ENCODE peak calls at places on chromosomes 5 and 9, in nine cellular contexts. One of them, this sample, is unnamed.

GRCh38 chr9:136994180-136994884 is 2.0 kb downstream of the CLIC3 start:
- DNase-seq in IMR-90: no peak
- DNase-seq in ovary: no peak
- DNase-seq in CD8-positive, alpha-beta T cell: no peak
- DNase-seq in CD4-positive, CD25-positive, alpha-beta regulatory T cell: no peak
- DNase-seq in body of pancreas: no peak
- DNase-seq in pancreas: no peak
- DNase-seq in fibroblast of lung: no peak
- DNase-seq in neuronal stem cell: no peak
- DNase-seq in this sample: no peak

GRCh38 chr5:57221049-57221568 is 47.2 kb downstream of the GPBP1 start:
- DNase-seq in CD8-positive, alpha-beta T cell: no peak
- DNase-seq in pancreas: no peak
- DNase-seq in fibroblast of lung: peak
- DNase-seq in IMR-90: peak
- DNase-seq in CD4-positive, CD25-positive, alpha-beta regulatory T cell: peak
- DNase-seq in ovary: no peak
- DNase-seq in body of pancreas: peak
- DNase-seq in neuronal stem cell: peak
- DNase-seq in this sample: peak

GRCh38 chr5:160500776-160501175 is 79.1 kb downstream of the PTTG1 start:
- DNase-seq in CD4-positive, CD25-positive, alpha-beta regulatory T cell: no peak
- DNase-seq in body of pancreas: peak
- DNase-seq in CD8-positive, alpha-beta T cell: no peak
- DNase-seq in ovary: no peak
- DNase-seq in fibroblast of lung: no peak
- DNase-seq in IMR-90: no peak
- DNase-seq in pancreas: no peak
- DNase-seq in neuronal stem cell: no peak
- DNase-seq in this sample: no peak

GRCh38 chr9:135552698-135553161 is 6.8 kb downstream of the OBP2A start:
- DNase-seq in IMR-90: no peak
- DNase-seq in CD4-positive, CD25-positive, alpha-beta regulatory T cell: no peak
- DNase-seq in pancreas: no peak
- DNase-seq in body of pancreas: no peak
- DNase-seq in CD8-positive, alpha-beta T cell: no peak
- DNase-seq in neuronal stem cell: no peak
- DNase-seq in fibroblast of lung: no peak
- DNase-seq in ovary: no peak
- DNase-seq in this sample: no peak

GRCh38 chr9:126295936-126296600 is 30.6 kb upstream of the MVB12B start:
- DNase-seq in pancreas: no peak
- DNase-seq in body of pancreas: no peak
- DNase-seq in ovary: no peak
- DNase-seq in CD4-positive, CD25-positive, alpha-beta regulatory T cell: no peak
- DNase-seq in CD8-positive, alpha-beta T cell: peak
- DNase-seq in fibroblast of lung: no peak
- DNase-seq in neuronal stem cell: no peak
- DNase-seq in IMR-90: no peak
- DNase-seq in this sample: no peak

GRCh38 chr9:120032639-120033038 is 547.3 kb downstream of the CDK5RAP2 start:
- DNase-seq in IMR-90: no peak
- DNase-seq in CD8-positive, alpha-beta T cell: no peak
- DNase-seq in body of pancreas: no peak
- DNase-seq in pancreas: no peak
- DNase-seq in CD4-positive, CD25-positive, alpha-beta regulatory T cell: no peak
- DNase-seq in ovary: no peak
- DNase-seq in neuronal stem cell: no peak
- DNase-seq in fibroblast of lung: no peak
- DNase-seq in this sample: no peak

GRCh38 chr5:149114403-149115312 is 26.6 kb upstream of the ABLIM3 start:
- DNase-seq in IMR-90: peak
- DNase-seq in pancreas: peak
- DNase-seq in CD4-positive, CD25-positive, alpha-beta regulatory T cell: no peak
- DNase-seq in body of pancreas: peak
- DNase-seq in fibroblast of lung: peak
- DNase-seq in neuronal stem cell: peak
- DNase-seq in CD8-positive, alpha-beta T cell: peak
- DNase-seq in ovary: peak
- DNase-seq in this sample: peak

GRCh38 chr9:128901379-128901778 is 19.4 kb upstream of the PHYHD1 start:
- DNase-seq in fibroblast of lung: no peak
- DNase-seq in pancreas: no peak
- DNase-seq in IMR-90: no peak
- DNase-seq in CD4-positive, CD25-positive, alpha-beta regulatory T cell: no peak
- DNase-seq in body of pancreas: no peak
- DNase-seq in ovary: no peak
- DNase-seq in CD8-positive, alpha-beta T cell: no peak
- DNase-seq in neuronal stem cell: no peak
- DNase-seq in this sample: no peak

GRCh38 chr5:168114444-168115017 is 176.9 kb upstream of the WWC1 start:
- DNase-seq in pancreas: peak
- DNase-seq in body of pancreas: peak
- DNase-seq in IMR-90: peak
- DNase-seq in CD8-positive, alpha-beta T cell: no peak
- DNase-seq in fibroblast of lung: peak
- DNase-seq in neuronal stem cell: no peak
- DNase-seq in ovary: no peak
- DNase-seq in CD4-positive, CD25-positive, alpha-beta regulatory T cell: no peak
- DNase-seq in this sample: peak

GRCh38 chr9:101121836-101122399 is 93.4 kb downstream of the PLPPR1 start:
- DNase-seq in fibroblast of lung: no peak
- DNase-seq in IMR-90: no peak
- DNase-seq in neuronal stem cell: no peak
- DNase-seq in pancreas: no peak
- DNase-seq in CD4-positive, CD25-positive, alpha-beta regulatory T cell: no peak
- DNase-seq in ovary: no peak
- DNase-seq in body of pancreas: no peak
- DNase-seq in CD8-positive, alpha-beta T cell: no peak
- DNase-seq in this sample: no peak

GRCh38 chr9:79489241-79490000 is 82.3 kb upstream of the TLE4 start:
- DNase-seq in CD8-positive, alpha-beta T cell: no peak
- DNase-seq in pancreas: peak
- DNase-seq in ovary: no peak
- DNase-seq in body of pancreas: peak
- DNase-seq in IMR-90: peak
- DNase-seq in neuronal stem cell: no peak
- DNase-seq in fibroblast of lung: peak
- DNase-seq in CD4-positive, CD25-positive, alpha-beta regulatory T cell: no peak
- DNase-seq in this sample: no peak

GRCh38 chr9:4306066-4306787 is 6.4 kb upstream of the GLIS3 start:
- DNase-seq in fibroblast of lung: no peak
- DNase-seq in neuronal stem cell: no peak
- DNase-seq in CD4-positive, CD25-positive, alpha-beta regulatory T cell: no peak
- DNase-seq in pancreas: no peak
- DNase-seq in ovary: no peak
- DNase-seq in body of pancreas: peak
- DNase-seq in IMR-90: peak
- DNase-seq in CD8-positive, alpha-beta T cell: no peak
- DNase-seq in this sample: no peak

GRCh38 chr9:134028076-134028475 is 2.8 kb downstream of the BRD3OS start:
- DNase-seq in pancreas: no peak
- DNase-seq in neuronal stem cell: no peak
- DNase-seq in body of pancreas: no peak
- DNase-seq in IMR-90: no peak
- DNase-seq in ovary: no peak
- DNase-seq in CD8-positive, alpha-beta T cell: no peak
- DNase-seq in fibroblast of lung: no peak
- DNase-seq in CD4-positive, CD25-positive, alpha-beta regulatory T cell: no peak
- DNase-seq in this sample: no peak

GRCh38 chr9:137187386-137187785 is 974 bp downstream of the ANAPC2 start:
- DNase-seq in CD4-positive, CD25-positive, alpha-beta regulatory T cell: no peak
- DNase-seq in IMR-90: no peak
- DNase-seq in ovary: no peak
- DNase-seq in pancreas: no peak
- DNase-seq in neuronal stem cell: no peak
- DNase-seq in fibroblast of lung: no peak
- DNase-seq in CD8-positive, alpha-beta T cell: no peak
- DNase-seq in body of pancreas: no peak
- DNase-seq in this sample: no peak

GRCh38 chr9:84151236-84151635 is 170.6 kb downstream of the RMI1 start:
- DNase-seq in fibroblast of lung: no peak
- DNase-seq in IMR-90: no peak
- DNase-seq in CD8-positive, alpha-beta T cell: no peak
- DNase-seq in neuronal stem cell: no peak
- DNase-seq in CD4-positive, CD25-positive, alpha-beta regulatory T cell: no peak
- DNase-seq in body of pancreas: no peak
- DNase-seq in pancreas: no peak
- DNase-seq in ovary: no peak
- DNase-seq in this sample: no peak

GRCh38 chr5:152349683-152350526 is 55.2 kb downstream of the NMUR2 start:
- DNase-seq in pancreas: peak
- DNase-seq in IMR-90: peak
- DNase-seq in ovary: no peak
- DNase-seq in fibroblast of lung: peak
- DNase-seq in body of pancreas: peak
- DNase-seq in neuronal stem cell: peak
- DNase-seq in CD4-positive, CD25-positive, alpha-beta regulatory T cell: no peak
- DNase-seq in CD8-positive, alpha-beta T cell: no peak
- DNase-seq in this sample: peak

GRCh38 chr5:9955586-9955985 is 294.1 kb downstream of the ATPSCKMT start:
- DNase-seq in IMR-90: no peak
- DNase-seq in ovary: no peak
- DNase-seq in CD4-positive, CD25-positive, alpha-beta regulatory T cell: no peak
- DNase-seq in neuronal stem cell: no peak
- DNase-seq in body of pancreas: no peak
- DNase-seq in fibroblast of lung: no peak
- DNase-seq in CD8-positive, alpha-beta T cell: no peak
- DNase-seq in pancreas: no peak
- DNase-seq in this sample: no peak

GRCh38 chr5:173764321-173765029 is 123.7 kb upstream of the CPEB4 start:
- DNase-seq in CD4-positive, CD25-positive, alpha-beta regulatory T cell: no peak
- DNase-seq in IMR-90: peak
- DNase-seq in fibroblast of lung: peak
- DNase-seq in body of pancreas: peak
- DNase-seq in ovary: peak
- DNase-seq in neuronal stem cell: no peak
- DNase-seq in CD8-positive, alpha-beta T cell: no peak
- DNase-seq in pancreas: peak
- DNase-seq in this sample: peak

GRCh38 chr9:80906728-80907127 is 782.6 kb downstream of the TLE1 start:
- DNase-seq in CD4-positive, CD25-positive, alpha-beta regulatory T cell: no peak
- DNase-seq in body of pancreas: no peak
- DNase-seq in IMR-90: no peak
- DNase-seq in ovary: no peak
- DNase-seq in fibroblast of lung: no peak
- DNase-seq in pancreas: no peak
- DNase-seq in CD8-positive, alpha-beta T cell: no peak
- DNase-seq in neuronal stem cell: no peak
- DNase-seq in this sample: no peak

GRCh38 chr5:6253846-6254245 is 124.5 kb downstream of the MED10 start:
- DNase-seq in CD8-positive, alpha-beta T cell: no peak
- DNase-seq in IMR-90: no peak
- DNase-seq in neuronal stem cell: no peak
- DNase-seq in body of pancreas: no peak
- DNase-seq in ovary: no peak
- DNase-seq in CD4-positive, CD25-positive, alpha-beta regulatory T cell: no peak
- DNase-seq in pancreas: no peak
- DNase-seq in fibroblast of lung: no peak
- DNase-seq in this sample: no peak

GRCh38 chr9:94591876-94592275 is 1.7 kb downstream of the FBP2 start:
- DNase-seq in body of pancreas: no peak
- DNase-seq in IMR-90: no peak
- DNase-seq in ovary: no peak
- DNase-seq in pancreas: no peak
- DNase-seq in fibroblast of lung: no peak
- DNase-seq in CD8-positive, alpha-beta T cell: no peak
- DNase-seq in neuronal stem cell: no peak
- DNase-seq in CD4-positive, CD25-positive, alpha-beta regulatory T cell: no peak
- DNase-seq in this sample: no peak

GRCh38 chr9:94588681-94589080 is 4.9 kb downstream of the FBP2 start:
- DNase-seq in CD8-positive, alpha-beta T cell: no peak
- DNase-seq in IMR-90: no peak
- DNase-seq in CD4-positive, CD25-positive, alpha-beta regulatory T cell: no peak
- DNase-seq in pancreas: no peak
- DNase-seq in body of pancreas: no peak
- DNase-seq in fibroblast of lung: no peak
- DNase-seq in neuronal stem cell: no peak
- DNase-seq in ovary: no peak
- DNase-seq in this sample: no peak

GRCh38 chr9:94599102-94599501 is 5.5 kb upstream of the FBP2 start:
- DNase-seq in IMR-90: no peak
- DNase-seq in CD8-positive, alpha-beta T cell: no peak
- DNase-seq in CD4-positive, CD25-positive, alpha-beta regulatory T cell: no peak
- DNase-seq in pancreas: no peak
- DNase-seq in body of pancreas: no peak
- DNase-seq in ovary: no peak
- DNase-seq in neuronal stem cell: no peak
- DNase-seq in fibroblast of lung: no peak
- DNase-seq in this sample: no peak

GRCh38 chr9:94593459-94594345 is at the start of gene FBP2:
- DNase-seq in body of pancreas: peak
- DNase-seq in ovary: no peak
- DNase-seq in pancreas: peak
- DNase-seq in IMR-90: no peak
- DNase-seq in CD8-positive, alpha-beta T cell: no peak
- DNase-seq in neuronal stem cell: no peak
- DNase-seq in CD4-positive, CD25-positive, alpha-beta regulatory T cell: no peak
- DNase-seq in fibroblast of lung: no peak
- DNase-seq in this sample: peak
- H3K27ac ChIP-seq in body of pancreas: no peak
- H3K27ac ChIP-seq in ovary: no peak
- H3K27ac ChIP-seq in pancreas: peak
- H3K27ac ChIP-seq in IMR-90: no peak
- H3K27ac ChIP-seq in CD8-positive, alpha-beta T cell: no peak
- H3K27ac ChIP-seq in neuronal stem cell: no peak
- H3K27ac ChIP-seq in CD4-positive, CD25-positive, alpha-beta regulatory T cell: no peak
- H3K27ac ChIP-seq in fibroblast of lung: no peak
- H3K27ac ChIP-seq in this sample: no peak

GRCh38 chr5:52665544-52665943 is 122.2 kb upstream of the ITGA1 start:
- DNase-seq in CD8-positive, alpha-beta T cell: no peak
- DNase-seq in CD4-positive, CD25-positive, alpha-beta regulatory T cell: no peak
- DNase-seq in neuronal stem cell: no peak
- DNase-seq in fibroblast of lung: peak
- DNase-seq in IMR-90: peak
- DNase-seq in ovary: no peak
- DNase-seq in pancreas: no peak
- DNase-seq in body of pancreas: peak
- DNase-seq in this sample: no peak
- H3K4me3 ChIP-seq in CD8-positive, alpha-beta T cell: no peak
- H3K4me3 ChIP-seq in CD4-positive, CD25-positive, alpha-beta regulatory T cell: no peak
- H3K4me3 ChIP-seq in neuronal stem cell: no peak
- H3K4me3 ChIP-seq in fibroblast of lung: peak
- H3K4me3 ChIP-seq in IMR-90: no peak
- H3K4me3 ChIP-seq in ovary: no peak
- H3K4me3 ChIP-seq in pancreas: no peak
- H3K4me3 ChIP-seq in body of pancreas: no peak
- H3K4me3 ChIP-seq in this sample: no peak

GRCh38 chr5:75603421-75603820 is 7.8 kb upstream of the ANKDD1B start:
- DNase-seq in neuronal stem cell: no peak
- DNase-seq in fibroblast of lung: no peak
- DNase-seq in CD8-positive, alpha-beta T cell: no peak
- DNase-seq in ovary: no peak
- DNase-seq in IMR-90: peak
- DNase-seq in body of pancreas: no peak
- DNase-seq in CD4-positive, CD25-positive, alpha-beta regulatory T cell: no peak
- DNase-seq in pancreas: no peak
- DNase-seq in this sample: no peak
- H3K27ac ChIP-seq in neuronal stem cell: no peak
- H3K27ac ChIP-seq in fibroblast of lung: no peak
- H3K27ac ChIP-seq in CD8-positive, alpha-beta T cell: no peak
- H3K27ac ChIP-seq in ovary: no peak
- H3K27ac ChIP-seq in IMR-90: no peak
- H3K27ac ChIP-seq in body of pancreas: no peak
- H3K27ac ChIP-seq in CD4-positive, CD25-positive, alpha-beta regulatory T cell: no peak
- H3K27ac ChIP-seq in pancreas: no peak
- H3K27ac ChIP-seq in this sample: no peak

GRCh38 chr5:101009758-101010519 is 106.9 kb upstream of the ST8SIA4 start:
- DNase-seq in body of pancreas: no peak
- DNase-seq in CD8-positive, alpha-beta T cell: no peak
- DNase-seq in neuronal stem cell: peak
- DNase-seq in IMR-90: no peak
- DNase-seq in ovary: no peak
- DNase-seq in pancreas: no peak
- DNase-seq in fibroblast of lung: no peak
- DNase-seq in CD4-positive, CD25-positive, alpha-beta regulatory T cell: no peak
- DNase-seq in this sample: no peak
- H3K4me3 ChIP-seq in body of pancreas: no peak
- H3K4me3 ChIP-seq in CD8-positive, alpha-beta T cell: no peak
- H3K4me3 ChIP-seq in neuronal stem cell: no peak
- H3K4me3 ChIP-seq in IMR-90: no peak
- H3K4me3 ChIP-seq in ovary: no peak
- H3K4me3 ChIP-seq in pancreas: no peak
- H3K4me3 ChIP-seq in fibroblast of lung: no peak
- H3K4me3 ChIP-seq in CD4-positive, CD25-positive, alpha-beta regulatory T cell: no peak
- H3K4me3 ChIP-seq in this sample: no peak